ENCODE peak calls at places on chromosome 12, in ten cellular contexts. W is esophagus muscularis mucosa, I is fibroblast of mammary gland, G is lung, Y is fibroblast of pulmonary artery, E is PC-3, D is ovary, M is neural crest cell, K is mucosa of descending colon, V is H1. U is an unnamed sample.
A peak's percentile ranks its signal among the peaks of the same experiment; 100 is the strongest.

GRCh38 chr12:84924956-84925355 is 12.4 kb upstream of the SLC6A15 start:
- DNase-seq in D (no peak), I (peak; percentile 85), M (no peak), E (peak; percentile 16), V (no peak), W (no peak), G (no peak), Y (peak; percentile 68), K (no peak), U (peak; percentile 32)

GRCh38 chr12:14885718-14886201 is at the start of gene MGP:
- DNase-seq in M (no peak), K (peak; percentile 25), W (peak; percentile 94), Y (peak; percentile 99), D (peak; percentile 48), V (no peak), E (peak; percentile 78), G (peak; percentile 38), I (peak; percentile 75), U (peak; percentile 60)

GRCh38 chr12:131535779-131536178 is 175.1 kb upstream of the SFSWAP start:
- DNase-seq in K (no peak), D (no peak), W (no peak), V (no peak), M (no peak), I (no peak), G (no peak), E (no peak), Y (no peak), U (no peak)

GRCh38 chr12:6450091-6450868 is 1.6 kb upstream of the TAPBPL start:
- DNase-seq in W (no peak), D (no peak), M (no peak), V (no peak), E (no peak), G (no peak), K (no peak), Y (no peak), I (no peak), U (no peak)

GRCh38 chr12:116456683-116457082 is 102.5 kb upstream of the MAP1LC3B2 start:
- DNase-seq in W (no peak), V (no peak), I (peak; percentile 28), K (peak; percentile 35), Y (peak; percentile 29), E (peak; percentile 47), M (no peak), D (peak; percentile 46), G (no peak), U (no peak)

GRCh38 chr12:63805704-63806672 is 26.3 kb downstream of the RXYLT1 start:
- DNase-seq in M (no peak), K (peak; percentile 57), E (peak; percentile 65), I (no peak), D (no peak), Y (no peak), W (no peak), V (no peak), G (no peak), U (no peak)

GRCh38 chr12:41287500-41287899 is 99.4 kb downstream of the PDZRN4 start:
- DNase-seq in M (no peak), W (no peak), I (no peak), Y (no peak), D (no peak), V (no peak), E (no peak), G (no peak), K (no peak), U (no peak)

GRCh38 chr12:121568971-121569808 is 11.6 kb downstream of the KDM2B start:
- DNase-seq in M (no peak), D (peak; percentile 46), Y (peak; percentile 60), I (peak; percentile 47), W (no peak), V (no peak), K (no peak), E (no peak), G (peak; percentile 34), U (no peak)

GRCh38 chr12:14612250-14612649 is 44.6 kb upstream of the PLBD1 start:
- DNase-seq in G (no peak), K (no peak), E (no peak), I (no peak), D (no peak), V (no peak), Y (no peak), W (no peak), M (no peak), U (no peak)

GRCh38 chr12:74334770-74335169 is 202.9 kb upstream of the ATXN7L3B start:
- DNase-seq in K (no peak), Y (peak; percentile 44), V (no peak), M (no peak), G (no peak), D (no peak), W (no peak), I (peak; percentile 43), E (peak; percentile 64), U (peak; percentile 78)

GRCh38 chr12:127260531-127260930 is 1006.4 kb upstream of the TMEM132C start:
- DNase-seq in D (no peak), M (no peak), V (no peak), I (peak; percentile 79), E (no peak), Y (no peak), W (peak; percentile 31), G (no peak), K (no peak), U (no peak)

GRCh38 chr12:15662303-15662980 is 126.7 kb downstream of the EPS8 start:
- DNase-seq in I (peak; percentile 96), K (no peak), D (no peak), E (peak; percentile 91), V (no peak), W (no peak), G (no peak), Y (peak; percentile 95), M (no peak), U (peak; percentile 89)

GRCh38 chr12:2282321-2282720 is 229.5 kb downstream of the CACNA1C start:
- DNase-seq in V (no peak), D (no peak), K (no peak), G (no peak), E (no peak), M (no peak), I (peak; percentile 41), W (no peak), Y (no peak), U (no peak)

GRCh38 chr12:45969084-45969483 is 21.3 kb downstream of the SCAF11 start:
- DNase-seq in W (no peak), D (no peak), Y (no peak), E (no peak), K (no peak), V (no peak), G (no peak), I (no peak), M (no peak), U (no peak)

GRCh38 chr12:92786045-92786444 is 83.3 kb downstream of the PLEKHG7 start:
- DNase-seq in E (no peak), D (no peak), G (no peak), I (peak; percentile 53), K (no peak), V (no peak), W (no peak), M (no peak), Y (peak; percentile 56), U (no peak)

GRCh38 chr12:93990832-93991748 is 157.3 kb upstream of the PLXNC1 start:
- DNase-seq in Y (peak; percentile 58), W (no peak), G (no peak), K (peak; percentile 30), M (peak; percentile 46), I (peak; percentile 51), V (peak; percentile 31), E (no peak), D (no peak), U (no peak)
- TF ChIP-seq CTCF in Y (peak; percentile 58), W (peak; percentile 27), G (no peak), K (no peak), M (peak; percentile 60), I (peak; percentile 43), V (peak; percentile 52), E (no peak), D (no peak), U (no peak)

GRCh38 chr12:52975820-52976573 is 27.1 kb downstream of the KRT18 start:
- DNase-seq in I (no peak), D (no peak), K (peak; percentile 77), V (no peak), G (no peak), W (no peak), E (peak; percentile 67), Y (peak; percentile 40), M (no peak), U (peak; percentile 82)
- TF ChIP-seq CTCF in I (no peak), D (no peak), K (peak; percentile 20), V (peak; percentile 70), G (no peak), W (no peak), E (peak; percentile 67), Y (no peak), M (no peak), U (peak; percentile 55)

GRCh38 chr12:20546267-20546666 is 148.9 kb upstream of the SLCO1C1 start:
- DNase-seq in K (no peak), I (no peak), Y (no peak), W (no peak), M (no peak), V (no peak), D (no peak), E (no peak), G (no peak), U (no peak)

GRCh38 chr12:20555015-20555414 is 140.1 kb upstream of the SLCO1C1 start:
- DNase-seq in M (no peak), G (no peak), Y (no peak), D (no peak), I (no peak), V (no peak), E (no peak), K (no peak), W (no peak), U (no peak)

GRCh38 chr12:20547788-20548575 is 147.2 kb upstream of the SLCO1C1 start:
- DNase-seq in D (no peak), I (peak; percentile 34), E (no peak), V (no peak), G (no peak), Y (peak; percentile 65), W (no peak), K (no peak), M (no peak), U (peak; percentile 22)

GRCh38 chr12:20548592-20548991 is 146.5 kb upstream of the SLCO1C1 start:
- DNase-seq in W (no peak), I (no peak), Y (no peak), M (no peak), E (no peak), V (no peak), K (no peak), D (no peak), G (no peak), U (no peak)

GRCh38 chr12:20549115-20549719 is 145.9 kb upstream of the SLCO1C1 start:
- DNase-seq in K (peak; percentile 42), W (no peak), V (no peak), Y (peak; percentile 74), D (no peak), M (peak; percentile 16), I (peak; percentile 56), E (peak; percentile 48), G (no peak), U (peak; percentile 53)
- TF ChIP-seq CTCF in K (peak; percentile 16), W (peak; percentile 64), V (peak; percentile 56), Y (peak; percentile 84), D (peak; percentile 48), M (peak; percentile 78), I (peak; percentile 83), E (peak; percentile 63), G (peak; percentile 8), U (peak; percentile 45)

GRCh38 chr12:9148926-9149325 is 33.2 kb upstream of the A2M start:
- DNase-seq in G (no peak), D (no peak), I (peak; percentile 2), V (no peak), Y (no peak), W (no peak), K (no peak), M (no peak), E (no peak), U (no peak)

GRCh38 chr12:9143929-9144328 is 28.2 kb upstream of the A2M start:
- DNase-seq in Y (no peak), I (no peak), K (no peak), D (no peak), G (no peak), W (no peak), M (no peak), V (no peak), E (no peak), U (no peak)

GRCh38 chr12:9149372-9149771 is 33.7 kb upstream of the A2M start:
- DNase-seq in G (no peak), V (no peak), K (no peak), E (no peak), W (no peak), Y (no peak), M (no peak), D (no peak), I (no peak), U (peak; percentile 44)
- TF ChIP-seq CTCF in G (no peak), V (peak; percentile 67), K (no peak), E (peak; percentile 45), W (no peak), Y (no peak), M (no peak), D (no peak), I (no peak), U (no peak)

U was measured in MCF 10A.